ENCODE peak calls at places on chromosomes 16 and 17, in ten cellular contexts. One of them, this sample, is unnamed. For H3K4me1, the result is how much of the 10 kb centered on the place peaks cover.

GRCh38 chr16:84054271-84054670 is 11.7 kb upstream of the SLC38A8 start:
- DNase-seq in gastrocnemius medialis: no peak
- DNase-seq in HepG2: no peak
- DNase-seq in RWPE2: no peak
- DNase-seq in colonic mucosa: no peak
- DNase-seq in CD8-positive, alpha-beta memory T cell: no peak
- DNase-seq in neural progenitor cell: no peak
- DNase-seq in adrenal gland: no peak
- DNase-seq in lung: no peak
- DNase-seq in body of pancreas: no peak
- DNase-seq in this sample: no peak

GRCh38 chr17:67557921-67558320 is 159.8 kb upstream of the NOL11 start:
- DNase-seq in neural progenitor cell: no peak
- DNase-seq in RWPE2: no peak
- DNase-seq in body of pancreas: no peak
- DNase-seq in colonic mucosa: no peak
- DNase-seq in adrenal gland: no peak
- DNase-seq in gastrocnemius medialis: no peak
- DNase-seq in lung: no peak
- DNase-seq in CD8-positive, alpha-beta memory T cell: no peak
- DNase-seq in HepG2: no peak
- DNase-seq in this sample: no peak

GRCh38 chr16:28308794-28309535 is 16.6 kb downstream of the SBK1 start:
- DNase-seq in body of pancreas: no peak
- DNase-seq in RWPE2: no peak
- DNase-seq in colonic mucosa: no peak
- DNase-seq in gastrocnemius medialis: peak
- DNase-seq in CD8-positive, alpha-beta memory T cell: no peak
- DNase-seq in neural progenitor cell: no peak
- DNase-seq in adrenal gland: no peak
- DNase-seq in lung: no peak
- DNase-seq in HepG2: no peak
- DNase-seq in this sample: no peak

GRCh38 chr17:74749262-74750038 is 1.0 kb downstream of the NHERF1 start:
- DNase-seq in HepG2: no peak
- DNase-seq in body of pancreas: no peak
- DNase-seq in RWPE2: no peak
- DNase-seq in lung: no peak
- DNase-seq in colonic mucosa: peak
- DNase-seq in adrenal gland: peak
- DNase-seq in neural progenitor cell: peak
- DNase-seq in gastrocnemius medialis: no peak
- DNase-seq in CD8-positive, alpha-beta memory T cell: no peak
- DNase-seq in this sample: no peak

GRCh38 chr17:15303293-15303692 is 38.1 kb downstream of the TEKT3 start:
- DNase-seq in gastrocnemius medialis: no peak
- DNase-seq in RWPE2: no peak
- DNase-seq in body of pancreas: no peak
- DNase-seq in CD8-positive, alpha-beta memory T cell: no peak
- DNase-seq in lung: no peak
- DNase-seq in HepG2: no peak
- DNase-seq in adrenal gland: no peak
- DNase-seq in colonic mucosa: no peak
- DNase-seq in neural progenitor cell: no peak
- DNase-seq in this sample: no peak

GRCh38 chr17:18064053-18064452 is 23.7 kb upstream of the DRG2 start:
- DNase-seq in body of pancreas: no peak
- DNase-seq in lung: no peak
- DNase-seq in neural progenitor cell: no peak
- DNase-seq in adrenal gland: no peak
- DNase-seq in HepG2: no peak
- DNase-seq in gastrocnemius medialis: peak
- DNase-seq in colonic mucosa: no peak
- DNase-seq in CD8-positive, alpha-beta memory T cell: no peak
- DNase-seq in RWPE2: no peak
- DNase-seq in this sample: no peak

GRCh38 chr16:86772231-86772510 is 193.8 kb downstream of the FOXL1 start:
- DNase-seq in colonic mucosa: no peak
- DNase-seq in adrenal gland: no peak
- DNase-seq in CD8-positive, alpha-beta memory T cell: no peak
- DNase-seq in lung: no peak
- DNase-seq in body of pancreas: no peak
- DNase-seq in HepG2: no peak
- DNase-seq in neural progenitor cell: no peak
- DNase-seq in gastrocnemius medialis: no peak
- DNase-seq in RWPE2: no peak
- DNase-seq in this sample: no peak

GRCh38 chr17:64240741-64241347 is 22.2 kb downstream of the TEX2 start:
- DNase-seq in adrenal gland: peak
- DNase-seq in body of pancreas: peak
- DNase-seq in neural progenitor cell: peak
- DNase-seq in RWPE2: no peak
- DNase-seq in lung: peak
- DNase-seq in colonic mucosa: peak
- DNase-seq in HepG2: no peak
- DNase-seq in gastrocnemius medialis: no peak
- DNase-seq in CD8-positive, alpha-beta memory T cell: no peak
- DNase-seq in this sample: no peak

GRCh38 chr17:61647044-61647443 is 56.0 kb upstream of the NACA2 start:
- DNase-seq in colonic mucosa: no peak
- DNase-seq in CD8-positive, alpha-beta memory T cell: no peak
- DNase-seq in HepG2: no peak
- DNase-seq in body of pancreas: no peak
- DNase-seq in RWPE2: no peak
- DNase-seq in adrenal gland: no peak
- DNase-seq in neural progenitor cell: no peak
- DNase-seq in lung: no peak
- DNase-seq in gastrocnemius medialis: no peak
- DNase-seq in this sample: no peak

GRCh38 chr17:29807520-29808361 is 122.3 kb downstream of the SSH2 start:
- DNase-seq in body of pancreas: peak
- DNase-seq in CD8-positive, alpha-beta memory T cell: peak
- DNase-seq in adrenal gland: peak
- DNase-seq in neural progenitor cell: peak
- DNase-seq in colonic mucosa: peak
- DNase-seq in lung: peak
- DNase-seq in HepG2: peak
- DNase-seq in RWPE2: no peak
- DNase-seq in gastrocnemius medialis: peak
- DNase-seq in this sample: peak

GRCh38 chr17:80220709-80221215 is 535 bp downstream of the SLC26A11 start:
- DNase-seq in HepG2: no peak
- DNase-seq in RWPE2: no peak
- DNase-seq in body of pancreas: peak
- DNase-seq in CD8-positive, alpha-beta memory T cell: no peak
- DNase-seq in colonic mucosa: peak
- DNase-seq in gastrocnemius medialis: no peak
- DNase-seq in lung: no peak
- DNase-seq in neural progenitor cell: peak
- DNase-seq in adrenal gland: peak
- DNase-seq in this sample: peak

GRCh38 chr16:67531247-67531646 is 2.6 kb downstream of the RIPOR1 start:
- DNase-seq in body of pancreas: no peak
- DNase-seq in neural progenitor cell: no peak
- DNase-seq in HepG2: no peak
- DNase-seq in colonic mucosa: no peak
- DNase-seq in RWPE2: no peak
- DNase-seq in adrenal gland: peak
- DNase-seq in gastrocnemius medialis: no peak
- DNase-seq in lung: no peak
- DNase-seq in CD8-positive, alpha-beta memory T cell: no peak
- DNase-seq in this sample: no peak

GRCh38 chr16:50151322-50151721 is 1.8 kb upstream of the TENT4B start:
- DNase-seq in gastrocnemius medialis: no peak
- DNase-seq in adrenal gland: no peak
- DNase-seq in body of pancreas: no peak
- DNase-seq in colonic mucosa: peak
- DNase-seq in neural progenitor cell: no peak
- DNase-seq in lung: no peak
- DNase-seq in CD8-positive, alpha-beta memory T cell: no peak
- DNase-seq in RWPE2: no peak
- DNase-seq in HepG2: no peak
- DNase-seq in this sample: no peak

GRCh38 chr17:29018788-29019474 is 13.1 kb upstream of the SEZ6 start:
- DNase-seq in body of pancreas: no peak
- DNase-seq in adrenal gland: no peak
- DNase-seq in HepG2: no peak
- DNase-seq in neural progenitor cell: peak
- DNase-seq in colonic mucosa: no peak
- DNase-seq in lung: no peak
- DNase-seq in gastrocnemius medialis: no peak
- DNase-seq in RWPE2: no peak
- DNase-seq in CD8-positive, alpha-beta memory T cell: no peak
- DNase-seq in this sample: no peak

GRCh38 chr17:13813347-13814240 is 211.9 kb upstream of the HS3ST3A1 start:
- DNase-seq in body of pancreas: no peak
- DNase-seq in colonic mucosa: no peak
- DNase-seq in HepG2: peak
- DNase-seq in CD8-positive, alpha-beta memory T cell: no peak
- DNase-seq in adrenal gland: no peak
- DNase-seq in lung: no peak
- DNase-seq in neural progenitor cell: no peak
- DNase-seq in gastrocnemius medialis: no peak
- DNase-seq in RWPE2: no peak
- DNase-seq in this sample: no peak

GRCh38 chr16:5874899-5875298 is 777.3 kb upstream of the EEF2KMT start:
- DNase-seq in HepG2: no peak
- DNase-seq in body of pancreas: no peak
- DNase-seq in colonic mucosa: no peak
- DNase-seq in gastrocnemius medialis: no peak
- DNase-seq in adrenal gland: no peak
- DNase-seq in neural progenitor cell: no peak
- DNase-seq in RWPE2: no peak
- DNase-seq in lung: no peak
- DNase-seq in CD8-positive, alpha-beta memory T cell: no peak
- DNase-seq in this sample: no peak

GRCh38 chr16:69225136-69225535 is 38.2 kb downstream of the SNTB2 start:
- DNase-seq in gastrocnemius medialis: no peak
- DNase-seq in HepG2: no peak
- DNase-seq in lung: no peak
- DNase-seq in adrenal gland: no peak
- DNase-seq in body of pancreas: no peak
- DNase-seq in colonic mucosa: no peak
- DNase-seq in RWPE2: no peak
- DNase-seq in CD8-positive, alpha-beta memory T cell: no peak
- DNase-seq in neural progenitor cell: no peak
- DNase-seq in this sample: no peak

GRCh38 chr17:9169116-9169515 is 147.8 kb downstream of the NTN1 start:
- DNase-seq in adrenal gland: no peak
- DNase-seq in body of pancreas: no peak
- DNase-seq in colonic mucosa: no peak
- DNase-seq in HepG2: no peak
- DNase-seq in CD8-positive, alpha-beta memory T cell: no peak
- DNase-seq in neural progenitor cell: no peak
- DNase-seq in RWPE2: no peak
- DNase-seq in gastrocnemius medialis: no peak
- DNase-seq in lung: no peak
- DNase-seq in this sample: no peak

GRCh38 chr16:1338119-1338730 is 4.8 kb downstream of the BAIAP3 start:
- DNase-seq in RWPE2: no peak
- DNase-seq in lung: no peak
- DNase-seq in CD8-positive, alpha-beta memory T cell: peak
- DNase-seq in neural progenitor cell: peak
- DNase-seq in gastrocnemius medialis: no peak
- DNase-seq in colonic mucosa: peak
- DNase-seq in adrenal gland: no peak
- DNase-seq in HepG2: peak
- DNase-seq in body of pancreas: peak
- DNase-seq in this sample: no peak

GRCh38 chr17:74471341-74471740 is 4.9 kb downstream of the CD300A start:
- DNase-seq in lung: no peak
- DNase-seq in CD8-positive, alpha-beta memory T cell: no peak
- DNase-seq in gastrocnemius medialis: no peak
- DNase-seq in neural progenitor cell: no peak
- DNase-seq in RWPE2: no peak
- DNase-seq in body of pancreas: no peak
- DNase-seq in HepG2: no peak
- DNase-seq in adrenal gland: no peak
- DNase-seq in colonic mucosa: no peak
- DNase-seq in this sample: no peak

GRCh38 chr17:16286009-16286946 is 67.0 kb downstream of the CENPV start:
- DNase-seq in neural progenitor cell: peak
- DNase-seq in colonic mucosa: peak
- DNase-seq in HepG2: peak
- DNase-seq in body of pancreas: peak
- DNase-seq in RWPE2: peak
- DNase-seq in adrenal gland: peak
- DNase-seq in gastrocnemius medialis: peak
- DNase-seq in lung: peak
- DNase-seq in CD8-positive, alpha-beta memory T cell: peak
- DNase-seq in this sample: peak

GRCh38 chr17:57121308-57122042 is 36.4 kb downstream of the AKAP1 start:
- DNase-seq in adrenal gland: peak
- DNase-seq in lung: no peak
- DNase-seq in RWPE2: no peak
- DNase-seq in body of pancreas: peak
- DNase-seq in gastrocnemius medialis: no peak
- DNase-seq in HepG2: no peak
- DNase-seq in CD8-positive, alpha-beta memory T cell: no peak
- DNase-seq in colonic mucosa: no peak
- DNase-seq in neural progenitor cell: peak
- DNase-seq in this sample: no peak
- H3K4me1 ChIP-seq in adrenal gland: under half
- H3K4me1 ChIP-seq in lung: under half
- H3K4me1 ChIP-seq in RWPE2: under half
- H3K4me1 ChIP-seq in body of pancreas: under half
- H3K4me1 ChIP-seq in gastrocnemius medialis: under half
- H3K4me1 ChIP-seq in HepG2: under half
- H3K4me1 ChIP-seq in CD8-positive, alpha-beta memory T cell: under half
- H3K4me1 ChIP-seq in colonic mucosa: under half
- H3K4me1 ChIP-seq in neural progenitor cell: under half
- H3K4me1 ChIP-seq in this sample: under half

GRCh38 chr17:47225911-47226688 is 17.0 kb downstream of the MYL4 start:
- DNase-seq in adrenal gland: no peak
- DNase-seq in neural progenitor cell: no peak
- DNase-seq in body of pancreas: no peak
- DNase-seq in lung: no peak
- DNase-seq in CD8-positive, alpha-beta memory T cell: no peak
- DNase-seq in colonic mucosa: no peak
- DNase-seq in RWPE2: no peak
- DNase-seq in HepG2: no peak
- DNase-seq in gastrocnemius medialis: no peak
- DNase-seq in this sample: no peak
- H3K4me1 ChIP-seq in adrenal gland: under half
- H3K4me1 ChIP-seq in neural progenitor cell: under half
- H3K4me1 ChIP-seq in body of pancreas: under half
- H3K4me1 ChIP-seq in lung: under half
- H3K4me1 ChIP-seq in CD8-positive, alpha-beta memory T cell: under half
- H3K4me1 ChIP-seq in colonic mucosa: under half
- H3K4me1 ChIP-seq in RWPE2: under half
- H3K4me1 ChIP-seq in HepG2: under half
- H3K4me1 ChIP-seq in gastrocnemius medialis: under half
- H3K4me1 ChIP-seq in this sample: under half

GRCh38 chr17:47996201-47996600 is 25.3 kb downstream of the CDK5RAP3 start:
- DNase-seq in RWPE2: no peak
- DNase-seq in CD8-positive, alpha-beta memory T cell: no peak
- DNase-seq in lung: no peak
- DNase-seq in colonic mucosa: no peak
- DNase-seq in adrenal gland: no peak
- DNase-seq in HepG2: no peak
- DNase-seq in neural progenitor cell: no peak
- DNase-seq in gastrocnemius medialis: no peak
- DNase-seq in body of pancreas: no peak
- DNase-seq in this sample: no peak
- H3K4me1 ChIP-seq in RWPE2: under half
- H3K4me1 ChIP-seq in CD8-positive, alpha-beta memory T cell: under half
- H3K4me1 ChIP-seq in lung: under half
- H3K4me1 ChIP-seq in colonic mucosa: under half
- H3K4me1 ChIP-seq in adrenal gland: under half
- H3K4me1 ChIP-seq in HepG2: under half
- H3K4me1 ChIP-seq in neural progenitor cell: half or more
- H3K4me1 ChIP-seq in gastrocnemius medialis: under half
- H3K4me1 ChIP-seq in body of pancreas: under half
- H3K4me1 ChIP-seq in this sample: under half

GRCh38 chr17:45294506-45294905 is 22.3 kb downstream of the MAP3K14 start:
- DNase-seq in neural progenitor cell: no peak
- DNase-seq in HepG2: no peak
- DNase-seq in body of pancreas: peak
- DNase-seq in gastrocnemius medialis: peak
- DNase-seq in colonic mucosa: no peak
- DNase-seq in CD8-positive, alpha-beta memory T cell: no peak
- DNase-seq in lung: peak
- DNase-seq in adrenal gland: peak
- DNase-seq in RWPE2: no peak
- DNase-seq in this sample: no peak
- H3K4me1 ChIP-seq in neural progenitor cell: under half
- H3K4me1 ChIP-seq in HepG2: under half
- H3K4me1 ChIP-seq in body of pancreas: half or more
- H3K4me1 ChIP-seq in gastrocnemius medialis: half or more
- H3K4me1 ChIP-seq in colonic mucosa: under half
- H3K4me1 ChIP-seq in CD8-positive, alpha-beta memory T cell: under half
- H3K4me1 ChIP-seq in lung: under half
- H3K4me1 ChIP-seq in adrenal gland: under half
- H3K4me1 ChIP-seq in RWPE2: half or more
- H3K4me1 ChIP-seq in this sample: half or more

This sample was measured in mucosa of descending colon.